ENCODE peak calls at places on chromosomes 7 and 10, in five cellular contexts. L, P, X, Q and C are unnamed samples. For H3K4me1, the result is how much of the 10 kb centered on the place peaks cover.

GRCh38 chr10:51231754-51232153 is 157.5 kb downstream of the PRKG1 start:
- DNase-seq in L (no peak), P (no peak), X (no peak), Q (no peak), C (no peak)

GRCh38 chr10:60573342-60573741 is 183.7 kb upstream of the ANK3 start:
- DNase-seq in L (no peak), P (no peak), X (no peak), Q (no peak), C (no peak)

GRCh38 chr7:106542550-106543220 is 118.3 kb downstream of the CCDC71L start:
- DNase-seq in L (peak), P (peak), X (peak), Q (peak), C (no peak)

GRCh38 chr7:46209611-46210170 is 288.6 kb upstream of the IGFBP3 start:
- DNase-seq in L (no peak), P (no peak), X (no peak), Q (no peak), C (no peak)

GRCh38 chr7:18858232-18858631 is 259.2 kb downstream of the TWIST1 start:
- DNase-seq in L (no peak), P (no peak), X (no peak), Q (no peak), C (no peak)

GRCh38 chr7:32892521-32893224 is 1.1 kb upstream of the KBTBD2 start:
- DNase-seq in L (peak), P (peak), X (peak), Q (peak), C (peak)

GRCh38 chr10:23412223-23412622 is 26.7 kb upstream of the OTUD1 start:
- DNase-seq in L (no peak), P (peak), X (no peak), Q (peak), C (no peak)

GRCh38 chr7:2166625-2167280 is 66.0 kb downstream of the MAD1L1 start:
- DNase-seq in L (no peak), P (no peak), X (no peak), Q (no peak), C (no peak)

GRCh38 chr7:98640375-98640774 is 23.3 kb downstream of the NPTX2 start:
- DNase-seq in L (no peak), P (no peak), X (no peak), Q (no peak), C (no peak)

GRCh38 chr10:124217906-124218769 is 124.7 kb upstream of the CHST15 start:
- DNase-seq in L (no peak), P (no peak), X (no peak), Q (no peak), C (no peak)

GRCh38 chr10:125343118-125343752 is 182.9 kb upstream of the CTBP2 start:
- DNase-seq in L (peak), P (peak), X (no peak), Q (peak), C (no peak)

GRCh38 chr10:13219685-13220670 is 14.2 kb downstream of the UCMA start:
- DNase-seq in L (peak), P (peak), X (no peak), Q (peak), C (no peak)

GRCh38 chr7:129535896-129536295 is 33.6 kb downstream of the SMKR1 start:
- DNase-seq in L (no peak), P (no peak), X (no peak), Q (no peak), C (no peak)

GRCh38 chr10:97319671-97320479 is 804 bp downstream of the FRAT1 start:
- DNase-seq in L (peak), P (peak), X (peak), Q (no peak), C (peak)

GRCh38 chr10:84088626-84089025 is 50.7 kb upstream of the GHITM start:
- DNase-seq in L (no peak), P (no peak), X (no peak), Q (no peak), C (no peak)

GRCh38 chr7:76037310-76037709 is 10.5 kb downstream of the STYXL1 start:
- DNase-seq in L (no peak), P (peak), X (no peak), Q (peak), C (no peak)

GRCh38 chr7:6228865-6229264 is 43.6 kb downstream of the CYTH3 start:
- DNase-seq in L (no peak), P (no peak), X (no peak), Q (peak), C (no peak)
- H3K4me3 ChIP-seq in L (no peak), P (no peak), X (peak), Q (no peak), C (peak)

DNA sequence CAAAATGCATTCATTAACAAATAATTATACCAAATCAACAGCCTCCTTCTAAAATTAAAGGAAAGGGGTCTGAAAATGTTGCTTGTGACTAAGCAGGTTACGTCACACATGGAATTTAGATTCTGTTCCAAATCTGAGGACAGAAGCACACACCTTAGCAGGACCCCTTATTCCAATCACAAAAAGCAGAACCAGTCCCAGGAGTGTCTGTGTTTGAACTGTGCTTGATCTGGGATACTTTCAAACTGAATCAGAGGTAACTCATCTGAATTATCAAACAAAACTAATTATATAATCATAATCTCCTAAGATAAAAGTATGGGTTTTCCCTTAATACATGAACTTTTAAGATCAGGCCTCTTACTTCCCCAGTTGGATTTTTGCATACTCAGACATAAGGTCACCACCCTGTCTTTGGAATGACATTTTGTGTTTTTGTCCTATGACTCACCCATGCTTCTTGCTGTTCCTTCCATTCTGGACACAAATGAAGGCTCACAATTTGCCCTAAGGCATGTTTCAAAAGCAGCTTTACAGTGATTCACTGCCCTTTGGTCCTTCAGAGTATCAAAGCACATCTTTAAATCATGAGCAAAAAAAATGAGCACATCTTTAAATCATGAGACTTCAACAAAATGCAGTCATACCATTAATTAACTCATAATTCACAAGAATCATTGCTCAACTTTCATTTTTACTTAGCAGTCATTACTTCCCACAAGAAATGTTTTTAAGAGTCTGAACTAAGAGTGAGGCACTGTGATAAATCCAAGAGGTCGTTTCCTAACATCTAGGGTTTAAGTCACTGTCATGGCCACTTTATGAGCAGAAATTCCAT is 35.4 kb downstream of the SEMA3C start:
- DNase-seq in L (no peak), P (peak), X (no peak), Q (peak), C (no peak)
- H3K4me1 ChIP-seq in L (under half), P (half or more), X (under half), Q (under half), C (under half)

GRCh38 chr7:73623798-73624668 is at the start of gene MLXIPL:
- DNase-seq in L (peak), P (peak), X (peak), Q (no peak), C (peak)

GRCh38 chr7:73622527-73622908 is 1.8 kb downstream of the MLXIPL start:
- DNase-seq in L (no peak), P (no peak), X (no peak), Q (no peak), C (no peak)

GRCh38 chr7:73622909-73623797 is 1.2 kb downstream of the MLXIPL start:
- DNase-seq in L (peak), P (no peak), X (no peak), Q (no peak), C (peak)

GRCh38 chr7:73625276-73625675 is 954 bp upstream of the MLXIPL start:
- DNase-seq in L (no peak), P (no peak), X (no peak), Q (no peak), C (no peak)

DNA sequence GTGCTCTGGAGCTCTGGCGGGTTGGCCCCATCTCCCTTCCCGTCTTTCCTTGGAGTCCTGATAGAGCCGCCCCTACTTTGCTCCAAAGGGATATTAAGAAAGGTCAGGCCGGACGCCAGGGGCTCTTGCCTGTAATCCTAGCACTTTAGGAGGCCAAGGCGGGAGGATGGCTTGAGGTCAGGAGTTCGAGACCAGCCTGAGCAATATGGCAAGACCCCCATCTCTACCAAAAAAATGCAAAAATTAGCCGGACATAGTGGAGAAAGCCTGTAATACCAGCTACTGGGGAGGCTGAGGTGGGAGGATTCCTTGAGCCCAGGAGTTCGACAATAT is 313 bp upstream of the MLXIPL start:
- DNase-seq in L (no peak), P (no peak), X (no peak), Q (no peak), C (no peak)
- H3K4me3 ChIP-seq in L (no peak), P (peak), X (peak), Q (no peak), C (peak)

GRCh38 chr7:116678812-116679211 is 6.8 kb downstream of the MET start:
- DNase-seq in L (no peak), P (no peak), X (no peak), Q (no peak), C (no peak)

GRCh38 chr7:116673504-116673865 is 1.5 kb downstream of the MET start:
- DNase-seq in L (no peak), P (no peak), X (no peak), Q (no peak), C (no peak)

GRCh38 chr7:116672596-116673503 is 854 bp downstream of the MET start:
- DNase-seq in L (peak), P (peak), X (peak), Q (peak), C (peak)

GRCh38 chr7:116674508-116675173 is 2.6 kb downstream of the MET start:
- DNase-seq in L (no peak), P (peak), X (no peak), Q (peak), C (no peak)

GRCh38 chr7:116675812-116676355 is 3.9 kb downstream of the MET start:
- DNase-seq in L (no peak), P (no peak), X (no peak), Q (no peak), C (no peak)
- H3K4me1 ChIP-seq in L (under half), P (half or more), X (under half), Q (under half), C (under half)

GRCh38 chr10:100447648-100448047 is 15.2 kb upstream of the WNT8B start:
- DNase-seq in L (no peak), P (no peak), X (no peak), Q (no peak), C (no peak)

GRCh38 chr10:100446130-100446761 is 16.6 kb upstream of the WNT8B start:
- DNase-seq in L (no peak), P (peak), X (no peak), Q (no peak), C (no peak)

DNA sequence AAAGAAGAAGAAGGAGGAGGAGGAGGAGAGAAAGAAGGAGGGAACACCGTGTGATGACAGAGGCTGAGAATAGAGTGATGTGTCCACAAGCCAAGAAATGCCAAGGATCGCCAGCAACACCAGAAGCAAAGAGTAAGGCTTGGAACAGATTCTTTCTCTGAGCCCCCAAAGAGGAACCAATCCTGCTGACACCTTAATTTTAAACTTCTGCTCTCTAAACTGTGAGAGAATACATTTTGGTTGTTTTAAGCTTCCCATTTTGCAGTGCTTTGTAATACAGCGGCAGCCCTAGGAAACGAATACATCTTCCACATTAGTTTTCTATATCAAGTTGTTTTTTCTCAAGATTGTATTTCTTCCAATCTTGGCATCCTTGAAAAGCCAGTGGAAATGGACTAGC is 13.8 kb upstream of the WNT8B start:
- DNase-seq in L (no peak), P (no peak), X (no peak), Q (no peak), C (no peak)
- H3K4me3 ChIP-seq in L (no peak), P (no peak), X (no peak), Q (no peak), C (no peak)

DNA sequence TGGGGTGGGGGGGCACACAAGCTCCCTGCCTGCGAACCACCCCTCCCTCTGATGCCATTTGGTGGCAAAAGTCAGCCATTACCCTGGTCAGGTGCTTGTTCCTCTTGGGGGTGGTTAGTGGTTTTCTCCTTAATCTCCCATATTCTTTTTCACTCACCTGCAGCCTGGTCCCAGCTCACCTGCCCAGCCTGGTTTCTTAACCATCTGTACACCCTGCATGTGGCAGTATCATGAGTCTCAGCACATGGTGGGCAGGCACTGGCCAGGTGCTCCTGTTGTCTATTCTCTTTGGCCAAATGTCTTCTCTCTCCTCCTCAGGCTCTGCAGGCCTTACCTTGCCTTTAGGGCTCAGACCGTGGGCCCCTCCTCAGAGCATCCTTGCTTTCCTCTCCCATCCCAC is 30.5 kb downstream of the OGDH start:
- DNase-seq in L (no peak), P (no peak), X (no peak), Q (no peak), C (no peak)
- H3K4me1 ChIP-seq in L (half or more), P (half or more), X (half or more), Q (under half), C (half or more)